ENCODE peak calls at places on chromosomes 1 and 21, in four cellular contexts. J is NCI-H510A treated with DMSO at 0.1 percent for 48 hours, M is neuronal stem cell, K is HL-60. H is an unnamed sample.

GRCh38 chr1:1217621-1218523 is 3.9 kb upstream of the TNFRSF4 start:
- DNase-seq in J (no peak), K (no peak), M (no peak), H (peak)

GRCh38 chr1:167110586-167110985 is 16.7 kb downstream of the STYXL2 start:
- DNase-seq in M (no peak), K (no peak), J (no peak), H (peak)

GRCh38 chr1:53331446-53332187 is 3.7 kb upstream of the LRP8 start:
- DNase-seq in K (no peak), M (no peak), J (no peak), H (no peak)

GRCh38 chr1:17511188-17511587 is 28.3 kb upstream of the ARHGEF10L start:
- DNase-seq in J (no peak), M (no peak), K (no peak), H (no peak)

GRCh38 chr1:6785721-6786505 is 659 bp downstream of the CAMTA1 start:
- DNase-seq in J (no peak), M (peak), K (peak), H (peak)

GRCh38 chr1:152486400-152487006 is 24.1 kb upstream of the LCE5A start:
- DNase-seq in M (no peak), J (no peak), K (no peak), H (no peak)

GRCh38 chr1:231872461-231872910 is 245.9 kb downstream of the DISC1 start:
- DNase-seq in K (no peak), M (no peak), J (no peak), H (no peak)

GRCh38 chr1:108583757-108584156 is 23.9 kb downstream of the EEIG2 start:
- DNase-seq in M (no peak), J (peak), K (no peak), H (no peak)

GRCh38 chr1:201184734-201185453 is 5.7 kb upstream of the IGFN1 start:
- DNase-seq in K (no peak), J (peak), M (peak), H (no peak)

GRCh38 chr1:21567241-21568005 is 58.2 kb downstream of the ALPL start:
- DNase-seq in K (no peak), J (no peak), M (no peak), H (no peak)

GRCh38 chr1:165887877-165888551 is 60.6 kb downstream of the UCK2 start:
- DNase-seq in M (no peak), J (no peak), K (no peak), H (no peak)

GRCh38 chr1:119554188-119554587 is 47.2 kb downstream of the HSD3B1 start:
- DNase-seq in J (peak), M (no peak), K (no peak), H (no peak)

GRCh38 chr1:196372896-196373536 is 235.2 kb downstream of the KCNT2 start:
- DNase-seq in K (peak), J (peak), M (peak), H (no peak)

GRCh38 chr1:111510003-111510380 is 6.6 kb upstream of the ADORA3 start:
- DNase-seq in K (no peak), J (no peak), M (no peak), H (no peak)

GRCh38 chr21:44020551-44020950 is 8.4 kb downstream of the TRAPPC10 start:
- DNase-seq in K (no peak), J (peak), M (no peak), H (no peak)

GRCh38 chr1:198001776-198002408 is 84.7 kb downstream of the LHX9 start:
- DNase-seq in M (no peak), J (no peak), K (no peak), H (no peak)

GRCh38 chr1:232306269-232306911 is 323.5 kb downstream of the SIPA1L2 start:
- DNase-seq in J (peak), M (no peak), K (no peak), H (no peak)

GRCh38 chr1:27299385-27300252 is 22.3 kb upstream of the TMEM222 start:
- DNase-seq in K (no peak), J (no peak), M (peak), H (no peak)

GRCh38 chr1:224786533-224787249 is 142.8 kb upstream of the DNAH14 start:
- DNase-seq in K (no peak), J (no peak), M (no peak), H (no peak)

GRCh38 chr1:233180626-233181364 is 114.7 kb downstream of the PCNX2 start:
- DNase-seq in J (no peak), K (no peak), M (no peak), H (no peak)

GRCh38 chr1:199778324-199778955 is 249.1 kb upstream of the NR5A2 start:
- DNase-seq in J (peak), K (no peak), M (no peak), H (no peak)